ENCODE peak calls at places on chromosomes 3 and 15, in five cellular contexts. W is endothelial cell, M is progenitor cell of endocrine pancreas, V is neural crest cell, H is HCT116. Y is an unnamed sample.

GRCh38 chr15:67456677-67457529 is 64.0 kb upstream of the C15orf61 start:
- DNase-seq in W (peak; percentile 85), M (peak; percentile 73), V (peak; percentile 94), H (peak; percentile 42), Y (peak; percentile 77)

GRCh38 chr3:13378155-13378554 is 42.0 kb downstream of the NUP210 start:
- DNase-seq in W (no peak), M (no peak), V (no peak), H (no peak), Y (no peak)

GRCh38 chr3:189103208-189103607 is 68.6 kb upstream of the TPRG1 start:
- DNase-seq in W (no peak), M (no peak), V (no peak), H (no peak), Y (no peak)

GRCh38 chr3:98525494-98525893 is 2.8 kb upstream of the CLDND1 start:
- DNase-seq in W (no peak), M (no peak), V (no peak), H (no peak), Y (no peak)

GRCh38 chr15:90264649-90265048 is 823 bp upstream of the NGRN start:
- DNase-seq in W (no peak), M (no peak), V (no peak), H (no peak), Y (no peak)

GRCh38 chr15:57565326-57565725 is 26.4 kb upstream of the MYZAP start:
- DNase-seq in W (no peak), M (no peak), V (no peak), H (no peak), Y (no peak)

GRCh38 chr3:43132883-43133743 is 27.2 kb upstream of the POMGNT2 start:
- DNase-seq in W (no peak), M (no peak), V (no peak), H (no peak), Y (no peak)

GRCh38 chr3:49022751-49023171 is 840 bp downstream of the NDUFAF3 start:
- DNase-seq in W (no peak), M (no peak), V (no peak), H (no peak), Y (no peak)

GRCh38 chr3:99669879-99670555 is 31.6 kb downstream of the COL8A1 start:
- DNase-seq in W (no peak), M (no peak), V (no peak), H (no peak), Y (peak; percentile 83)

GRCh38 chr15:26073430-26074333 is 210.6 kb upstream of the ATP10A start:
- DNase-seq in W (no peak), M (no peak), V (no peak), H (no peak), Y (no peak)

GRCh38 chr3:125129512-125129962 is 73.7 kb upstream of the HEG1 start:
- DNase-seq in W (no peak), M (no peak), V (no peak), H (no peak), Y (peak; percentile 97)

GRCh38 chr15:33068007-33068441 is 126.5 kb downstream of the FMN1 start:
- DNase-seq in W (no peak), M (no peak), V (no peak), H (no peak), Y (no peak)

GRCh38 chr3:160869825-160870224 is 113.8 kb downstream of the PPM1L start:
- DNase-seq in W (no peak), M (no peak), V (no peak), H (no peak), Y (peak; percentile 3)

GRCh38 chr3:125916376-125916978 is 52.5 kb upstream of the ROPN1B start:
- DNase-seq in W (no peak), M (peak; percentile 91), V (peak; percentile 91), H (peak; percentile 79), Y (peak; percentile 96)

GRCh38 chr3:58536501-58537411 is at the start of gene ACOX2:
- DNase-seq in W (no peak), M (no peak), V (no peak), H (no peak), Y (peak; percentile 90)

GRCh38 chr3:24495334-24495994 is 814 bp upstream of the THRB start:
- DNase-seq in W (peak; percentile 37), M (peak; percentile 49), V (peak; percentile 25), H (peak; percentile 60), Y (no peak)

GRCh38 chr3:114675104-114675503 is 381.3 kb downstream of the TIGIT start:
- DNase-seq in W (no peak), M (no peak), V (no peak), H (no peak), Y (peak; percentile 30)

GRCh38 chr3:123749716-123750115 is 134.4 kb downstream of the MYLK start:
- DNase-seq in W (no peak), M (no peak), V (no peak), H (no peak), Y (peak; percentile 95)

GRCh38 chr3:12897537-12898289 is 56.3 kb upstream of the RPL32 start:
- DNase-seq in W (no peak), M (no peak), V (no peak), H (no peak), Y (no peak)

GRCh38 chr3:134765468-134765867 is 29.6 kb upstream of the EPHB1 start:
- DNase-seq in W (no peak), M (no peak), V (no peak), H (no peak), Y (no peak)

GRCh38 chr3:89049119-89049518 is 58.3 kb upstream of the EPHA3 start:
- DNase-seq in W (no peak), M (no peak), V (no peak), H (no peak), Y (peak; percentile 14)

GRCh38 chr15:41476416-41477048 is 17.1 kb upstream of the ITPKA start:
- DNase-seq in W (no peak), M (no peak), V (no peak), H (no peak), Y (peak; percentile 11)

GRCh38 chr15:58185439-58185838 is 47.3 kb downstream of the AQP9 start:
- DNase-seq in W (no peak), M (no peak), V (no peak), H (no peak), Y (peak; percentile 42)

GRCh38 chr3:136703429-136703828 is 48.7 kb downstream of the STAG1 start:
- DNase-seq in W (no peak), M (no peak), V (no peak), H (no peak), Y (no peak)

GRCh38 chr3:20023663-20024417 is 11.8 kb upstream of the PP2D1 start:
- DNase-seq in W (peak; percentile 11), M (no peak), V (no peak), H (no peak), Y (peak; percentile 19)

GRCh38 chr15:87038404-87038803 is 958.7 kb downstream of the AGBL1 start:
- DNase-seq in W (peak; percentile 7), M (no peak), V (no peak), H (no peak), Y (peak; percentile 5)

GRCh38 chr3:166362698-166363097 is 525.5 kb upstream of the BCHE start:
- DNase-seq in W (no peak), M (no peak), V (no peak), H (no peak), Y (no peak)

GRCh38 chr3:116483135-116483534 is 37.8 kb upstream of the LSAMP start:
- DNase-seq in W (no peak), M (no peak), V (no peak), H (no peak), Y (no peak)

GRCh38 chr3:100928638-100929428 is 64.4 kb downstream of the ABI3BP start:
- DNase-seq in W (no peak), M (no peak), V (no peak), H (no peak), Y (peak; percentile 98)

GRCh38 chr3:62567097-62568021 is 194.0 kb upstream of the FEZF2 start:
- DNase-seq in W (no peak), M (no peak), V (no peak), H (no peak), Y (peak; percentile 94)

GRCh38 chr15:57873564-57874209 is 167.2 kb downstream of the POLR2M start:
- DNase-seq in W (no peak), M (no peak), V (no peak), H (no peak), Y (peak; percentile 56)

GRCh38 chr3:18481946-18482548 is 56.9 kb upstream of the SATB1 start:
- DNase-seq in W (no peak), M (no peak), V (no peak), H (no peak), Y (no peak)

GRCh38 chr3:154614078-154614477 is 184.1 kb upstream of the GPR149 start:
- DNase-seq in W (no peak), M (no peak), V (no peak), H (no peak), Y (no peak)
- TF ChIP-seq CTCF in W (no peak), M (no peak), V (no peak), H (no peak), Y (no peak)

GRCh38 chr3:65914740-65915366 is 123.9 kb downstream of the MAGI1 start:
- DNase-seq in W (no peak), M (no peak), V (no peak), H (no peak), Y (peak; percentile 13)
- TF ChIP-seq CTCF in W (no peak), M (no peak), V (no peak), H (peak; percentile 43), Y (no peak)

GRCh38 chr15:43511012-43511885 is 6.2 kb upstream of the MAP1A start:
- DNase-seq in W (peak; percentile 46), M (no peak), V (peak; percentile 16), H (peak; percentile 37), Y (no peak)
- TF ChIP-seq CTCF in W (no peak), M (peak; percentile 23), V (peak; percentile 26), H (peak; percentile 67), Y (peak; percentile 14)

GRCh38 chr15:43268111-43269105 is 1.7 kb upstream of the TGM5 start:
- DNase-seq in W (peak; percentile 62), M (no peak), V (no peak), H (no peak), Y (peak; percentile 7)
- TF ChIP-seq CTCF in W (no peak), M (peak; percentile 32), V (no peak), H (peak; percentile 50), Y (no peak)

GRCh38 chr3:155861476-155862183 is 7.4 kb upstream of the SLC33A1 start:
- DNase-seq in W (no peak), M (no peak), V (no peak), H (no peak), Y (no peak)

GRCh38 chr3:155854147-155854940 is at the start of gene SLC33A1:
- DNase-seq in W (peak; percentile 99), M (peak; percentile 96), V (peak; percentile 96), H (peak; percentile 99), Y (peak; percentile 100)

GRCh38 chr3:155859859-155860258 is 5.6 kb upstream of the SLC33A1 start:
- DNase-seq in W (no peak), M (no peak), V (no peak), H (no peak), Y (peak; percentile 37)
- TF ChIP-seq CTCF in W (no peak), M (no peak), V (peak; percentile 40), H (peak; percentile 38), Y (peak; percentile 19)

DNA sequence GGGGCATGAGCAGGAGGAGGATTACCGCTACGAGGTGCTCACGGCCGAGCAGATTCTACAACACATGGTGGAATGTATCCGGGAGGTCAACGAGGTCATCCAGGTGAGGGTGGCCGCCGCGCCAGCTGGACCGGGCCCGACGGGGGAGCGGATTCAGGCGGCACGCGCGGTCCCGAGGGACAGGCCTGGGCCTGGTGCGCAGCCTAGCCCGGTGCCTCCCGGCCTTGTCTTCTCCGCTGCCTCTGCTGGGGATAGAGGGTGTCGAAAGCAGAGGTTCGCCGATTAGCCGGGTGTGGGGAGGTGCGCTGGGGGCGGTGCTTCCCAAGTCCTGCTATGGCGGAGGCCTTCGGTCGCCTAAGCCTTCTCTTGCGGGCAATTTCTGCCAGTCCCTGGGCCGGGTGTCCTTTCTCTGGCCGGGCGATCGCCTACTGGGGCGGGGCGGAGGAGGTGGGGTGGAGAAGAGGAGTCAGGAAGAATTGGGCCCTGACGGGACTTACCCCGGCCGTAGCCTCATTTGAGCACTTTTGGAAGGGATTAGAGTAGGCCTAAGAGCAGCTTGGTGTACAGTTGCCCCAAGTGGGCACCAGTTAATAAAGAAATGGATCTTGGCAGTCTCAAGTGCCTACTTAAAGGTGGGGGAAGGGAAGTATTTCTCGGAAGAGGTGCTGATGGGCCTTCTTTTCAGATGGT is 927 bp downstream of the ARIH1 start:
- DNase-seq in W (peak; percentile 59), M (peak; percentile 53), V (peak; percentile 58), H (peak; percentile 40), Y (peak; percentile 80)
- TF ChIP-seq CTCF in W (no peak), M (no peak), V (no peak), H (no peak), Y (no peak)

Y was measured in cardiac fibroblast.